ENCODE peak calls at places on chromosomes 7 and 10, in eight cellular contexts. R, W, X, T, B, Z, A and D are unnamed samples.

GRCh38 chr7:46660402-46660801 is 739.3 kb upstream of the IGFBP3 start:
- DNase-seq in R (no peak), W (no peak), T (no peak), Z (no peak), X (no peak), A (no peak), B (no peak), D (no peak)

GRCh38 chr7:30877010-30877740 is 34.5 kb upstream of the AQP1 start:
- DNase-seq in B (no peak), Z (peak; percentile 66), W (peak; percentile 43), T (no peak), A (no peak), R (peak; percentile 73), X (no peak), D (peak; percentile 45)

GRCh38 chr10:121244791-121245190 is 353.5 kb downstream of the FGFR2 start:
- DNase-seq in T (no peak), X (no peak), R (no peak), W (no peak), A (no peak), B (no peak), Z (no peak), D (no peak)

GRCh38 chr7:95264225-95264927 is 60.0 kb downstream of the PON1 start:
- DNase-seq in Z (no peak), X (no peak), W (no peak), B (no peak), A (no peak), T (no peak), R (no peak), D (no peak)

GRCh38 chr7:28126047-28127041 is 54.3 kb downstream of the JAZF1 start:
- DNase-seq in W (no peak), R (no peak), X (no peak), T (no peak), A (no peak), B (no peak), Z (no peak), D (no peak)

GRCh38 chr10:100568937-100569336 is 33.2 kb downstream of the HIF1AN start:
- DNase-seq in R (no peak), X (no peak), W (no peak), B (no peak), A (no peak), T (no peak), Z (no peak), D (no peak)

GRCh38 chr7:127751723-127752448 is 99.9 kb downstream of the SND1 start:
- DNase-seq in Z (no peak), X (no peak), W (no peak), B (no peak), A (no peak), R (no peak), T (no peak), D (no peak)

GRCh38 chr10:18689498-18689897 is 30.3 kb downstream of the ARL5B start:
- DNase-seq in Z (peak; percentile 33), R (no peak), B (no peak), T (no peak), W (no peak), X (no peak), A (no peak), D (no peak)

GRCh38 chr7:73718438-73718881 is 1.0 kb downstream of the STX1A start:
- DNase-seq in B (no peak), W (no peak), R (no peak), T (peak; percentile 28), X (no peak), A (no peak), Z (no peak), D (no peak)

GRCh38 chr7:137331378-137331777 is 12.2 kb downstream of the PTN start:
- DNase-seq in A (no peak), W (no peak), Z (no peak), X (no peak), R (peak; percentile 33), B (no peak), T (no peak), D (no peak)

GRCh38 chr10:102917314-102917961 is 656 bp upstream of the CNNM2 start:
- DNase-seq in W (peak; percentile 96), A (peak; percentile 81), X (peak; percentile 62), Z (peak; percentile 91), B (peak; percentile 24), T (peak; percentile 77), R (no peak), D (no peak)

GRCh38 chr7:118609207-118609606 is 384.7 kb downstream of the ANKRD7 start:
- DNase-seq in X (no peak), W (no peak), R (no peak), Z (no peak), A (no peak), T (no peak), B (no peak), D (no peak)

GRCh38 chr7:81715984-81716588 is 53.8 kb downstream of the HGF start:
- DNase-seq in R (no peak), T (no peak), X (no peak), B (no peak), A (no peak), W (no peak), Z (peak; percentile 15), D (no peak)

GRCh38 chr7:81721428-81721827 is 48.4 kb downstream of the HGF start:
- DNase-seq in T (no peak), X (no peak), W (no peak), B (no peak), R (no peak), Z (no peak), A (no peak), D (no peak)

GRCh38 chr7:157337316-157338149 is 729 bp downstream of the DNAJB6 start:
- DNase-seq in Z (no peak), B (peak; percentile 15), W (peak; percentile 76), T (peak; percentile 40), R (peak; percentile 48), X (no peak), A (peak; percentile 67), D (no peak)

GRCh38 chr7:112420236-112420945 is 29.9 kb upstream of the IFRD1 start:
- DNase-seq in B (no peak), X (no peak), Z (no peak), A (no peak), W (no peak), R (no peak), T (no peak), D (no peak)

GRCh38 chr7:135905858-135906257 is 71.3 kb downstream of the MTPN start:
- DNase-seq in A (no peak), Z (no peak), R (no peak), X (no peak), T (no peak), B (no peak), W (no peak), D (no peak)

GRCh38 chr10:75375828-75376227 is 25.7 kb downstream of the ZNF503 start:
- DNase-seq in W (no peak), X (no peak), B (no peak), A (no peak), R (no peak), Z (no peak), T (no peak), D (no peak)

GRCh38 chr7:116689787-116690186 is 17.8 kb downstream of the MET start:
- DNase-seq in B (no peak), X (no peak), R (no peak), T (no peak), A (no peak), W (no peak), Z (no peak), D (no peak)

GRCh38 chr7:157568785-157569584 is 232.2 kb downstream of the DNAJB6 start:
- DNase-seq in X (peak; percentile 26), B (peak; percentile 71), T (peak; percentile 30), R (peak; percentile 41), W (peak; percentile 87), Z (peak; percentile 56), A (peak; percentile 79), D (no peak)

GRCh38 chr10:71088054-71088453 is 124.3 kb upstream of the UNC5B start:
- DNase-seq in W (no peak), B (no peak), X (no peak), T (no peak), A (no peak), R (no peak), Z (no peak), D (no peak)

GRCh38 chr10:48634198-48634983 is 29.5 kb upstream of the ARHGAP22 start:
- DNase-seq in Z (no peak), R (no peak), X (peak; percentile 95), A (peak; percentile 34), T (no peak), W (no peak), B (no peak), D (no peak)

GRCh38 chr7:44382459-44383300 is 57.3 kb upstream of the CAMK2B start:
- DNase-seq in X (no peak), W (peak; percentile 91), B (no peak), A (no peak), T (no peak), R (no peak), Z (no peak), D (no peak)